ENCODE peak calls at places on chromosomes 12 and 14, in ten cellular contexts. N is activated T-helper 1 cell treated with Interleukin-2 at 50 U/mL for 16 hours, K is dorsolateral prefrontal cortex, A is G401, W is HFF-Myc, C is T-cell, O is T-helper 17 cell, G is iris pigment epithelial cell, S is HS-27A, Q is psoas muscle. D is an unnamed sample.

GRCh38 chr14:101235042-101235871 is 326.0 kb upstream of the DIO3 start:
- DNase-seq in K (no peak), O (no peak), N (no peak), W (no peak), A (peak), S (no peak), Q (peak), G (peak), C (no peak), D (no peak)

GRCh38 chr14:77270361-77271112 is 469 bp downstream of the NGB start:
- DNase-seq in N (no peak), A (no peak), S (no peak), W (no peak), Q (no peak), O (no peak), K (no peak), C (no peak), G (no peak), D (no peak)

GRCh38 chr12:82527165-82527780 is 159.4 kb upstream of the TMTC2 start:
- DNase-seq in O (peak), N (no peak), A (peak), G (peak), K (no peak), Q (no peak), S (no peak), C (no peak), W (peak), D (peak)

GRCh38 chr12:67220065-67220464 is 49.1 kb upstream of the CAND1 start:
- DNase-seq in G (no peak), A (no peak), W (no peak), N (no peak), S (peak), C (no peak), K (no peak), Q (no peak), O (no peak), D (no peak)

GRCh38 chr12:27013606-27014084 is 539 bp downstream of the TM7SF3 start:
- DNase-seq in N (no peak), A (peak), S (peak), O (no peak), Q (no peak), K (no peak), C (no peak), G (peak), W (no peak), D (peak)

GRCh38 chr14:34833545-34834523 is 41.3 kb downstream of the BAZ1A start:
- DNase-seq in N (no peak), Q (no peak), K (no peak), C (no peak), A (no peak), G (peak), W (no peak), O (no peak), S (no peak), D (no peak)

GRCh38 chr12:125114365-125115141 is 49.3 kb downstream of the AACS start:
- DNase-seq in A (no peak), G (no peak), W (no peak), S (no peak), N (no peak), K (no peak), O (no peak), Q (no peak), C (no peak), D (no peak)

GRCh38 chr12:127595506-127595905 is 671.5 kb upstream of the TMEM132C start:
- DNase-seq in S (no peak), K (no peak), A (no peak), N (no peak), W (no peak), C (no peak), G (no peak), O (no peak), Q (no peak), D (no peak)

GRCh38 chr14:66982247-66982646 is 207.0 kb upstream of the GARIN2 start:
- DNase-seq in G (no peak), S (no peak), K (no peak), N (no peak), A (no peak), W (no peak), C (no peak), Q (no peak), O (no peak), D (no peak)

GRCh38 chr12:52222692-52223091 is 10.4 kb upstream of the KRT7 start:
- DNase-seq in W (no peak), K (no peak), A (no peak), S (no peak), G (no peak), C (no peak), O (no peak), N (no peak), Q (no peak), D (no peak)

GRCh38 chr14:104978774-104979691 is 859 bp upstream of the AHNAK2 start:
- DNase-seq in G (no peak), S (no peak), C (no peak), N (no peak), Q (no peak), W (no peak), A (no peak), K (no peak), O (no peak), D (no peak)

GRCh38 chr12:49052451-49053208 is 8.0 kb downstream of the KMT2D start:
- DNase-seq in W (no peak), G (no peak), A (no peak), O (no peak), N (no peak), Q (no peak), C (no peak), K (no peak), S (no peak), D (no peak)

GRCh38 chr12:91744613-91745012 is 401.0 kb downstream of the BTG1 start:
- DNase-seq in G (no peak), S (no peak), A (peak), W (no peak), N (no peak), O (no peak), C (no peak), K (no peak), Q (no peak), D (no peak)

GRCh38 chr12:66633676-66634075 is 45.2 kb downstream of the GRIP1 start:
- DNase-seq in O (no peak), A (no peak), W (no peak), G (peak), N (no peak), K (no peak), C (no peak), S (no peak), Q (no peak), D (no peak)

GRCh38 chr14:95229749-95230148 is 72.4 kb upstream of the DICER1 start:
- DNase-seq in N (no peak), S (no peak), G (no peak), K (no peak), Q (no peak), C (no peak), A (no peak), W (no peak), O (no peak), D (no peak)

GRCh38 chr12:89950421-89950820 is 241.8 kb upstream of the ATP2B1 start:
- DNase-seq in Q (no peak), O (peak), S (no peak), W (no peak), K (no peak), C (no peak), A (peak), G (no peak), N (no peak), D (no peak)

GRCh38 chr14:102417118-102417517 is 54.4 kb downstream of the TECPR2 start:
- DNase-seq in W (no peak), S (no peak), Q (no peak), N (no peak), A (no peak), G (no peak), C (no peak), K (no peak), O (no peak), D (no peak)

GRCh38 chr12:54967461-54967860 is 17.1 kb downstream of the TESPA1 start:
- DNase-seq in Q (no peak), O (no peak), A (no peak), C (peak), W (no peak), K (no peak), S (no peak), G (peak), N (no peak), D (no peak)

GRCh38 chr14:68511727-68512047 is 281.2 kb downstream of the ZFP36L1 start:
- DNase-seq in S (no peak), Q (no peak), A (no peak), K (no peak), C (no peak), N (no peak), O (no peak), W (no peak), G (no peak), D (no peak)

GRCh38 chr12:31507966-31508365 is 83.0 kb downstream of the DENND5B start:
- DNase-seq in W (no peak), N (no peak), Q (no peak), G (peak), S (no peak), C (no peak), K (no peak), O (no peak), A (no peak), D (no peak)

GRCh38 chr14:30874999-30875787 is 834 bp downstream of the COCH start:
- DNase-seq in Q (no peak), C (no peak), A (no peak), G (no peak), N (no peak), O (no peak), S (no peak), K (no peak), W (no peak), D (no peak)

GRCh38 chr12:126668961-126669360 is 1598.0 kb upstream of the TMEM132C start:
- DNase-seq in S (no peak), Q (no peak), A (no peak), K (no peak), N (no peak), C (no peak), G (peak), W (peak), O (no peak), D (no peak)

GRCh38 chr14:76924363-76925151 is 98.3 kb downstream of the LRRC74A start:
- DNase-seq in G (peak), S (no peak), W (no peak), N (no peak), C (peak), A (peak), Q (no peak), K (peak), O (peak), D (no peak)

GRCh38 chr12:75205556-75205955 is 4.1 kb downstream of the KCNC2 start:
- DNase-seq in Q (no peak), G (no peak), S (no peak), W (no peak), A (no peak), K (no peak), C (no peak), O (no peak), N (no peak), D (no peak)

GRCh38 chr12:77124767-77125166 is 59.4 kb upstream of the E2F7 start:
- DNase-seq in N (no peak), O (no peak), Q (no peak), C (no peak), S (no peak), K (no peak), G (peak), W (no peak), A (no peak), D (no peak)

GRCh38 chr14:76305474-76305826 is 70.5 kb upstream of the ESRRB start:
- DNase-seq in G (no peak), C (no peak), W (no peak), O (no peak), S (no peak), N (no peak), K (no peak), Q (no peak), A (no peak), D (no peak)

GRCh38 chr14:105844810-105845724 is 318.7 kb downstream of the TMEM121 start:
- DNase-seq in K (no peak), A (no peak), C (no peak), S (no peak), G (no peak), N (no peak), O (no peak), Q (no peak), W (no peak), D (no peak)

GRCh38 chr12:57473392-57473791 is 6.3 kb downstream of the ARHGAP9 start:
- DNase-seq in W (no peak), S (no peak), G (no peak), C (no peak), K (no peak), O (no peak), A (peak), Q (no peak), N (no peak), D (no peak)

GRCh38 chr12:50589650-50590435 is 85.1 kb downstream of the DIP2B start:
- DNase-seq in Q (no peak), W (peak), G (peak), C (no peak), O (no peak), A (no peak), N (no peak), S (peak), K (no peak), D (no peak)